ENCODE peak calls at places on chromosomes 11 and 22, in nine cellular contexts. D, B, H, O, N, T, G, F and C are unnamed samples. For H3K9me3 and H3K4me1, the result is how much of the 10 kb centered on the place peaks cover.

GRCh38 chr22:38513063-38513462 is 7.0 kb upstream of the DDX17 start:
- DNase-seq in G (no peak), O (no peak), B (peak), F (no peak), N (no peak), T (no peak), D (peak), H (no peak), C (no peak)

GRCh38 chr22:30874431-30875370 is 93.9 kb downstream of the MORC2 start:
- DNase-seq in F (no peak), H (no peak), O (no peak), N (peak), T (no peak), B (peak), D (no peak), G (peak), C (no peak)

GRCh38 chr22:29820941-29821789 is 16.9 kb downstream of the ASCC2 start:
- DNase-seq in D (peak), H (peak), F (no peak), B (no peak), G (peak), O (peak), T (no peak), N (peak), C (peak)

GRCh38 chr22:27195104-27195503 is 537.7 kb downstream of the MIAT start:
- DNase-seq in D (peak), O (no peak), T (no peak), N (no peak), F (no peak), B (no peak), G (peak), H (no peak), C (no peak)

GRCh38 chr11:126423154-126423553 is 67.7 kb downstream of the ST3GAL4 start:
- DNase-seq in O (no peak), T (no peak), D (peak), G (no peak), B (no peak), N (no peak), F (no peak), H (no peak), C (no peak)

GRCh38 chr11:126186708-126187481 is 24.6 kb downstream of the RPUSD4 start:
- DNase-seq in F (no peak), O (no peak), H (no peak), N (no peak), T (no peak), G (no peak), B (peak), D (no peak), C (no peak)

GRCh38 chr11:94459576-94459975 is 34.1 kb downstream of the MRE11 start:
- DNase-seq in D (no peak), T (no peak), O (no peak), H (no peak), G (no peak), N (no peak), F (no peak), B (no peak), C (no peak)

GRCh38 chr22:28031383-28031922 is 112.4 kb upstream of the PITPNB start:
- DNase-seq in B (peak), O (no peak), H (no peak), D (no peak), T (no peak), N (no peak), F (peak), G (no peak), C (no peak)

GRCh38 chr11:118180300-118180703 is 3.9 kb upstream of the SCN2B start:
- DNase-seq in O (no peak), G (peak), B (no peak), F (peak), D (peak), T (no peak), N (peak), H (peak), C (peak)

GRCh38 chr11:113577356-113578163 is 102.4 kb upstream of the DRD2 start:
- DNase-seq in G (no peak), H (no peak), D (no peak), B (no peak), N (no peak), T (no peak), F (peak), O (peak), C (no peak)

GRCh38 chr11:117856252-117856651 is 20.2 kb downstream of the FXYD6 start:
- DNase-seq in B (no peak), N (no peak), T (no peak), D (no peak), G (peak), H (no peak), F (no peak), O (peak), C (no peak)

GRCh38 chr22:37999640-38000272 is 15.4 kb upstream of the SOX10 start:
- DNase-seq in G (no peak), B (no peak), H (peak), F (no peak), N (no peak), T (no peak), D (no peak), O (no peak), C (peak)

GRCh38 chr11:120522021-120522420 is 10.5 kb downstream of the GRIK4 start:
- DNase-seq in H (no peak), N (peak), O (no peak), F (no peak), G (no peak), D (no peak), B (peak), T (no peak), C (no peak)

GRCh38 chr11:105244157-105244820 is 104.7 kb upstream of the CARD18 start:
- DNase-seq in T (peak), B (no peak), F (no peak), D (no peak), N (no peak), O (no peak), G (no peak), H (no peak), C (no peak)

GRCh38 chr11:70713988-70714665 is 315.8 kb downstream of the CTTN start:
- DNase-seq in T (no peak), O (no peak), H (no peak), B (peak), G (no peak), N (no peak), D (no peak), F (peak), C (no peak)

GRCh38 chr11:34665077-34665835 is 44.4 kb downstream of the EHF start:
- DNase-seq in O (no peak), B (no peak), H (no peak), D (no peak), N (no peak), F (no peak), G (no peak), T (no peak), C (no peak)

GRCh38 chr22:50671641-50672040 is 982 bp upstream of the SHANK3 start:
- DNase-seq in N (no peak), F (no peak), D (no peak), T (no peak), G (no peak), B (no peak), H (no peak), O (no peak), C (no peak)

GRCh38 chr11:61144511-61145179 is 16.6 kb downstream of the VPS37C start:
- DNase-seq in B (peak), G (peak), T (no peak), D (no peak), N (no peak), F (no peak), O (no peak), H (no peak), C (no peak)

GRCh38 chr22:30245985-30246901 is at the start of gene LIF:
- DNase-seq in D (peak), T (no peak), O (no peak), B (peak), G (no peak), H (no peak), N (no peak), F (peak), C (no peak)

GRCh38 chr11:5922749-5923426 is 19.2 kb upstream of the OR56A3 start:
- DNase-seq in G (no peak), H (no peak), B (no peak), F (no peak), O (no peak), D (no peak), N (no peak), T (no peak), C (no peak)

GRCh38 chr11:64040684-64041267 is 5.0 kb downstream of the FLRT1 start:
- DNase-seq in O (no peak), G (no peak), F (peak), H (no peak), T (no peak), N (no peak), D (no peak), B (no peak), C (no peak)

GRCh38 chr11:107665016-107665415 is 46.8 kb downstream of the SLN start:
- DNase-seq in H (no peak), G (no peak), F (no peak), T (no peak), B (no peak), O (no peak), N (no peak), D (no peak), C (no peak)

GRCh38 chr11:33936745-33937612 is 45.1 kb upstream of the LMO2 start:
- DNase-seq in B (no peak), D (peak), G (peak), T (no peak), H (no peak), O (no peak), F (no peak), N (peak), C (peak)

GRCh38 chr11:44978961-44979331 is 28.3 kb upstream of the TP53I11 start:
- DNase-seq in D (peak), H (peak), F (no peak), B (peak), O (peak), T (peak), N (no peak), G (no peak), C (peak)

GRCh38 chr11:133338588-133338987 is 193.7 kb downstream of the OPCML start:
- DNase-seq in O (no peak), G (no peak), T (no peak), D (no peak), H (no peak), B (no peak), F (no peak), N (no peak), C (no peak)

GRCh38 chr11:133343951-133344350 is 188.3 kb downstream of the OPCML start:
- DNase-seq in O (no peak), G (no peak), F (no peak), B (no peak), D (no peak), N (no peak), T (no peak), H (no peak), C (no peak)

GRCh38 chr11:133339495-133340140 is 192.7 kb downstream of the OPCML start:
- DNase-seq in F (no peak), O (no peak), B (no peak), D (no peak), G (no peak), T (no peak), N (no peak), H (no peak), C (no peak)

GRCh38 chr11:133342453-133342852 is 189.8 kb downstream of the OPCML start:
- DNase-seq in H (no peak), B (no peak), D (no peak), G (no peak), O (no peak), N (no peak), T (no peak), F (no peak), C (no peak)

DNA sequence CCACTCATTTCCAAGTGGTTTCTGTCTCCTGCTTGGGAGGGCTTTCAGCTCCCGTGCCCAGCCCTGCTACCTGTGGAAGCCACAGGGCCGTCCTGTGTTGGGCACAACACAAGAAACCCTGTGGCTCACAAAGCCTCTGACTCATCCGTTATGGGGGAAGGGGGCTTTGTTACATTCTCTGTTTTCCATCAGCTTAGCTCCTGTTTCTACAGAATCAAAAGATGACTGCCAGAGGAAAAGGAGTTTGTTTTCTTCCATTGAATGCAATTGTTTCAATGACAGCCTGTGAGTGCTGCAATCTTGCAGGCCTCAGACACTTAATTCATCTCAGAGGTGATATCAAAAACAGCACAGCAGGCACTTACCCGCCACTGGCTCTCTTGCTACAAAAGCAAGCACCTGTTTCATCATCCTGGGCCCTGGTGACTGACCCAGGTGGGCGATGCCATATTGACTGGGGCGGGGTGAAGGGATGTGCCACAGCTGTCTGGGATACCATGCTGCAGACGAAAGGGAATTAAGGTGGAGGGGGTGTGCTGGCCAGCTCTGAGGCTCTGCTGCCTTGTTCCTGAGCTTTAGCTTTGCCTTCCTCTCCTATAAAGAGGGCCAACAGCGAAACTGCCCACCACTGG is 194.3 kb downstream of the OPCML start:
- DNase-seq in D (no peak), T (no peak), H (no peak), B (no peak), N (no peak), G (no peak), F (no peak), O (no peak), C (no peak)
- H3K9me3 ChIP-seq in D (under half), T (under half), H (under half), B (under half), N (under half), G (under half), F (under half), O (under half), C (under half)

GRCh38 chr22:46001426-46002106 is 24.6 kb upstream of the WNT7B start:
- DNase-seq in H (no peak), B (peak), O (no peak), F (no peak), G (peak), D (no peak), N (peak), T (no peak), C (no peak)

GRCh38 chr22:46002757-46003270 is 25.9 kb upstream of the WNT7B start:
- DNase-seq in D (no peak), N (peak), G (peak), H (no peak), F (no peak), B (peak), T (no peak), O (no peak), C (no peak)

GRCh38 chr22:46006379-46007002 is 29.5 kb upstream of the WNT7B start:
- DNase-seq in O (peak), H (peak), T (no peak), G (peak), N (peak), F (peak), B (peak), D (peak), C (peak)

GRCh38 chr22:46003271-46004091 is 26.5 kb upstream of the WNT7B start:
- DNase-seq in F (no peak), T (no peak), H (no peak), O (no peak), D (no peak), G (peak), N (peak), B (peak), C (no peak)

DNA sequence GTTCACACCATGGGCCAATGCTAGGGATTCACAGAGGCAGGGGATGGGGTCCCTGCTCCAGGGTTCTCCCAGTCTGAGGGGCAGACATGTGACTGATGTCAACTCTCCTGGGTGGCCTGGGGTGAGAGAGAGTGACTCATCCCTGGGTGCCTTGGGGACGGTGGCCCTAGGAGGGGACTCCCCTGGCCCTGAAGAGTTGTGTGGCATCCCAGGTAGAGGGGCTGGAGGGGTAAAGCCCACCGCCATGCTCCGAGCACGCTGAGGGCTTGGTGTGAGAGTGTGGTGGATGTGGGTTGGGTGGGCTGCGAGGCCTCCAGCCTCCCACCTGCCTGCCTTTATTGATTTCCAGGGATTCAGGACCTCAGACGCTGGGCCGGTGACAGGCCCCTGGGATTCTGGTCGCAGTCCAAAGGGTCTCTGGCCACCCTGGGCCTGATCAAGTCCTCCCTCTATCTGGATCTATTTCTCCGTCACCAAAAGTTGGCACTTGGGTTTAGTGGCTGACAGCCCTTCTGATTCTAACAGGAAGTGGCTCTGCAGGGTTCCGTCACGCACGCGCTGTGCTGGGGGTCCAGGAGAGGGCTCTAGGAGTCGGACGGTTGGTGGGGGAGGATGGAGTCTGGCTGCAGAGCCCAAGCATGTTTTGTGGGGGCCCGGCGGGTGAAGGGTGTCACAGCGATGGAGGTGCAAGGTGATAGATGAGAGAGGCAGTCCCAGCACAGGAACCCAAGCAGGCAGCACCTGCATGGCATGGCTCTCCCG is 27.3 kb upstream of the WNT7B start:
- DNase-seq in G (peak), F (no peak), D (no peak), H (no peak), O (no peak), B (peak), N (peak), T (no peak), C (no peak)
- H3K4me1 ChIP-seq in G (under half), F (under half), D (under half), H (under half), O (under half), B (half or more), N (half or more), T (under half), C (under half)

GRCh38 chr11:86148339-86148738 is 79.5 kb upstream of the PICALM start:
- DNase-seq in F (no peak), D (no peak), G (no peak), B (no peak), N (no peak), H (no peak), O (no peak), T (no peak), C (no peak)

GRCh38 chr11:86147004-86147403 is 78.1 kb upstream of the PICALM start:
- DNase-seq in H (peak), D (no peak), B (no peak), G (no peak), F (no peak), N (no peak), O (no peak), T (no peak), C (no peak)

GRCh38 chr11:86141645-86142569 is 73.0 kb upstream of the PICALM start:
- DNase-seq in D (no peak), O (no peak), H (no peak), N (no peak), B (no peak), F (no peak), T (no peak), G (no peak), C (no peak)

GRCh38 chr11:86143429-86144030 is 74.6 kb upstream of the PICALM start:
- DNase-seq in H (no peak), F (no peak), D (no peak), G (no peak), B (no peak), N (no peak), T (no peak), O (no peak), C (no peak)

DNA sequence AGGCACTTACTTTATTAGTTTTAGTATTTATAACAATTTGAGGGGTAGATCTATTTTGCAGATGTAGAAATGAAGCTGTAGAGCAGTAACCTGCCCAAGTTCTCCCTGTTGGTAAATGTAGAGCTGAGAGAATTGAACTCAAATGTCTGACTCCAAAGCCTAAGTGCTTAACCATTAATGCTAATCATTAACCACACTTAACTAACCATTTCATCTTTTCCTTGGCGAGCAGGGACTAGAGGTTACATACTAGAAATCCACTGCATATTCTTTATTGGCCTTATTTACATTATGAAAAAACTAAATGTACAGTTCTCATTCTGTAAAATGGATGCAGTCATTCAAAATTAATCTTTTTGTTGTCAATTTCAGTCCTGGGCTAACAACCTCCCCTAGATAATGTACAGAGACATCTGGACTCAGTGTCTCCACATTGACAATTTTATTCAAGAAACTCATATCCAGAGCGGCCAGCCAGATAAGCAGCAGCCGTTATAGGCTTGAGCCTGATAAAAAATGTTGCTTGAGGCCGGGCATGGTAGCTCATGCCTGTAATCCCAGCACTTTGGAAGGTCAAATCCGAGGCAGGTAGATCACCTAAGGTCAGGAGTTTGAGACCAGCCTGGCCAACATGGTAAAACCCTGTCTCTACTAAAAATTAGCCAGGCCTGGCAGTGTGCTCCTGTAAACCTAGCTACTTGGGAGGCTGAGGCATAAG is 76.7 kb upstream of the PICALM start:
- DNase-seq in N (no peak), B (no peak), O (no peak), F (no peak), T (no peak), G (no peak), D (no peak), H (no peak), C (no peak)
- TF ChIP-seq POLR2AphosphoS5 in N (no peak), B (no peak), O (no peak), F (no peak), T (no peak), G (no peak), D (no peak), H (no peak), C (no peak)

DNA sequence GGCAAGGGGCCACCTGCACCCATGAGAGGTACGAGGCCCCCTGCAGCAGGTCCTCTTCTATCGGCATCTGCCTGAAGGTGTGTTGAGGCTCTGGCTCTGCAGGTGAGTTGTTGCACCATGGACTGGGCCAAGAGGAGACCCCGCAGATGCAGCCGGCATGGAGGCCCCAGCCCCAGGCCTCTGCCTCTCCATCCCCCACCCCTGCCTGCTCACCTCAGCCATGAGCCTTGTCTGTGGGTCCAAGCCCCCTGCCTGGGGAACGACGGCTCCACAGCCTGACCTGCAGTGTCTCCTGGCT is 1386.2 kb downstream of the BRD1 start:
- DNase-seq in F (no peak), N (no peak), G (no peak), O (no peak), T (no peak), H (no peak), B (no peak), D (no peak), C (no peak)
- H3K9me3 ChIP-seq in F (under half), N (under half), G (under half), O (under half), T (under half), H (under half), B (under half), D (under half), C (under half)

GRCh38 chr22:17775781-17776470 is 1.7 kb upstream of the BID start:
- DNase-seq in B (no peak), F (no peak), O (no peak), G (no peak), H (no peak), T (no peak), N (no peak), D (no peak), C (no peak)
- H3K4me1 ChIP-seq in B (half or more), F (under half), O (under half), G (under half), H (under half), T (under half), N (under half), D (under half), C (under half)